ENCODE peak calls at places on chromosomes 13 and 19, in seven cellular contexts. One of them, this sample, is unnamed.

GRCh38 chr13:28301839-28302238 is 163.5 kb downstream of the PAN3 start:
- DNase-seq in transverse colon: no peak
- DNase-seq in lung: no peak
- DNase-seq in kidney: no peak
- DNase-seq in esophagus squamous epithelium: no peak
- DNase-seq in psoas muscle: no peak
- DNase-seq in heart left ventricle: no peak
- DNase-seq in this sample: no peak

GRCh38 chr19:35167251-35168119 is 12.9 kb downstream of the FXYD5 start:
- DNase-seq in transverse colon: no peak
- DNase-seq in lung: no peak
- DNase-seq in kidney: no peak
- DNase-seq in esophagus squamous epithelium: no peak
- DNase-seq in psoas muscle: no peak
- DNase-seq in heart left ventricle: no peak
- DNase-seq in this sample: no peak

GRCh38 chr19:588758-589692 is 656 bp upstream of the HCN2 start:
- DNase-seq in transverse colon: no peak
- DNase-seq in lung: no peak
- DNase-seq in kidney: no peak
- DNase-seq in esophagus squamous epithelium: no peak
- DNase-seq in psoas muscle: no peak
- DNase-seq in heart left ventricle: no peak
- DNase-seq in this sample: peak; percentile 75

GRCh38 chr19:44608391-44608821 is 5.0 kb upstream of the IGSF23 start:
- DNase-seq in transverse colon: no peak
- DNase-seq in lung: no peak
- DNase-seq in kidney: no peak
- DNase-seq in esophagus squamous epithelium: no peak
- DNase-seq in psoas muscle: no peak
- DNase-seq in heart left ventricle: no peak
- DNase-seq in this sample: no peak

GRCh38 chr19:47200530-47200929 is 30.5 kb downstream of the BBC3 start:
- DNase-seq in transverse colon: no peak
- DNase-seq in lung: no peak
- DNase-seq in kidney: no peak
- DNase-seq in esophagus squamous epithelium: no peak
- DNase-seq in psoas muscle: no peak
- DNase-seq in heart left ventricle: no peak
- DNase-seq in this sample: no peak

GRCh38 chr13:73984949-73985691 is 149.1 kb downstream of the KLF12 start:
- DNase-seq in transverse colon: no peak
- DNase-seq in lung: peak; percentile 34
- DNase-seq in kidney: no peak
- DNase-seq in esophagus squamous epithelium: no peak
- DNase-seq in psoas muscle: no peak
- DNase-seq in heart left ventricle: peak; percentile 59
- DNase-seq in this sample: no peak

GRCh38 chr13:110726726-110727125 is 13.2 kb downstream of the ING1 start:
- DNase-seq in transverse colon: peak; percentile 34
- DNase-seq in lung: no peak
- DNase-seq in kidney: no peak
- DNase-seq in esophagus squamous epithelium: no peak
- DNase-seq in psoas muscle: no peak
- DNase-seq in heart left ventricle: no peak
- DNase-seq in this sample: no peak

GRCh38 chr13:47332149-47332548 is 435.3 kb upstream of the HTR2A start:
- DNase-seq in transverse colon: no peak
- DNase-seq in lung: no peak
- DNase-seq in kidney: no peak
- DNase-seq in esophagus squamous epithelium: no peak
- DNase-seq in psoas muscle: no peak
- DNase-seq in heart left ventricle: no peak
- DNase-seq in this sample: no peak

GRCh38 chr13:65725001-65725400 is 1505.1 kb downstream of the PCDH9 start:
- DNase-seq in transverse colon: no peak
- DNase-seq in lung: no peak
- DNase-seq in kidney: no peak
- DNase-seq in esophagus squamous epithelium: no peak
- DNase-seq in psoas muscle: no peak
- DNase-seq in heart left ventricle: no peak
- DNase-seq in this sample: no peak

GRCh38 chr13:85896516-85897450 is 97.6 kb upstream of the SLITRK6 start:
- DNase-seq in transverse colon: no peak
- DNase-seq in lung: no peak
- DNase-seq in kidney: no peak
- DNase-seq in esophagus squamous epithelium: no peak
- DNase-seq in psoas muscle: no peak
- DNase-seq in heart left ventricle: no peak
- DNase-seq in this sample: no peak

GRCh38 chr19:4774136-4774535 is 17.4 kb upstream of the FEM1A start:
- DNase-seq in transverse colon: no peak
- DNase-seq in lung: no peak
- DNase-seq in kidney: no peak
- DNase-seq in esophagus squamous epithelium: no peak
- DNase-seq in psoas muscle: peak; percentile 14
- DNase-seq in heart left ventricle: no peak
- DNase-seq in this sample: no peak

GRCh38 chr19:51094696-51095279 is 12.1 kb upstream of the KLK14 start:
- DNase-seq in transverse colon: no peak
- DNase-seq in lung: no peak
- DNase-seq in kidney: peak; percentile 43
- DNase-seq in esophagus squamous epithelium: no peak
- DNase-seq in psoas muscle: no peak
- DNase-seq in heart left ventricle: peak; percentile 43
- DNase-seq in this sample: peak; percentile 44

GRCh38 chr19:4987692-4988370 is 18.9 kb downstream of the KDM4B start:
- DNase-seq in transverse colon: no peak
- DNase-seq in lung: no peak
- DNase-seq in kidney: no peak
- DNase-seq in esophagus squamous epithelium: no peak
- DNase-seq in psoas muscle: peak; percentile 51
- DNase-seq in heart left ventricle: no peak
- DNase-seq in this sample: no peak

GRCh38 chr13:97921146-97921776 is 32.2 kb upstream of the IPO5 start:
- DNase-seq in transverse colon: no peak
- DNase-seq in lung: no peak
- DNase-seq in kidney: no peak
- DNase-seq in esophagus squamous epithelium: no peak
- DNase-seq in psoas muscle: no peak
- DNase-seq in heart left ventricle: no peak
- DNase-seq in this sample: no peak

GRCh38 chr13:65054277-65054676 is 2175.9 kb downstream of the PCDH9 start:
- DNase-seq in transverse colon: no peak
- DNase-seq in lung: no peak
- DNase-seq in kidney: no peak
- DNase-seq in esophagus squamous epithelium: no peak
- DNase-seq in psoas muscle: no peak
- DNase-seq in heart left ventricle: no peak
- DNase-seq in this sample: no peak

GRCh38 chr19:38055040-38055439 is 148.0 kb downstream of the SIPA1L3 start:
- DNase-seq in transverse colon: no peak
- DNase-seq in lung: no peak
- DNase-seq in kidney: no peak
- DNase-seq in esophagus squamous epithelium: no peak
- DNase-seq in psoas muscle: no peak
- DNase-seq in heart left ventricle: no peak
- DNase-seq in this sample: peak; percentile 84

GRCh38 chr13:75685239-75685697 is 49.1 kb downstream of the LMO7 start:
- DNase-seq in transverse colon: no peak
- DNase-seq in lung: no peak
- DNase-seq in kidney: no peak
- DNase-seq in esophagus squamous epithelium: no peak
- DNase-seq in psoas muscle: no peak
- DNase-seq in heart left ventricle: no peak
- DNase-seq in this sample: no peak

GRCh38 chr19:6464070-6464873 is at the start of gene CRB3:
- DNase-seq in transverse colon: peak; percentile 97
- DNase-seq in lung: peak; percentile 93
- DNase-seq in kidney: peak; percentile 96
- DNase-seq in esophagus squamous epithelium: no peak
- DNase-seq in psoas muscle: no peak
- DNase-seq in heart left ventricle: no peak
- DNase-seq in this sample: no peak

GRCh38 chr19:54921082-54921481 is 15.1 kb downstream of the NCR1 start:
- DNase-seq in transverse colon: no peak
- DNase-seq in lung: no peak
- DNase-seq in kidney: no peak
- DNase-seq in esophagus squamous epithelium: no peak
- DNase-seq in psoas muscle: no peak
- DNase-seq in heart left ventricle: no peak
- DNase-seq in this sample: no peak

GRCh38 chr13:29564828-29565227 is 30.7 kb downstream of the SLC7A1 start:
- DNase-seq in transverse colon: no peak
- DNase-seq in lung: no peak
- DNase-seq in kidney: no peak
- DNase-seq in esophagus squamous epithelium: no peak
- DNase-seq in psoas muscle: no peak
- DNase-seq in heart left ventricle: no peak
- DNase-seq in this sample: no peak

GRCh38 chr19:58356971-58357797 is 3.9 kb upstream of the A1BG start:
- DNase-seq in transverse colon: no peak
- DNase-seq in lung: no peak
- DNase-seq in kidney: peak; percentile 75
- DNase-seq in esophagus squamous epithelium: no peak
- DNase-seq in psoas muscle: no peak
- DNase-seq in heart left ventricle: no peak
- DNase-seq in this sample: no peak

GRCh38 chr19:38061294-38061693 is 154.3 kb downstream of the SIPA1L3 start:
- DNase-seq in transverse colon: no peak
- DNase-seq in lung: no peak
- DNase-seq in kidney: no peak
- DNase-seq in esophagus squamous epithelium: no peak
- DNase-seq in psoas muscle: no peak
- DNase-seq in heart left ventricle: no peak
- DNase-seq in this sample: no peak

GRCh38 chr13:100983111-100983510 is 308.5 kb upstream of the TMTC4 start:
- DNase-seq in transverse colon: no peak
- DNase-seq in lung: no peak
- DNase-seq in kidney: no peak
- DNase-seq in esophagus squamous epithelium: no peak
- DNase-seq in psoas muscle: no peak
- DNase-seq in heart left ventricle: no peak
- DNase-seq in this sample: no peak

GRCh38 chr13:102642475-102642874 is 45.7 kb downstream of the TPP2 start:
- DNase-seq in transverse colon: peak; percentile 61
- DNase-seq in lung: peak; percentile 46
- DNase-seq in kidney: peak; percentile 70
- DNase-seq in esophagus squamous epithelium: no peak
- DNase-seq in psoas muscle: peak; percentile 87
- DNase-seq in heart left ventricle: peak; percentile 76
- DNase-seq in this sample: peak; percentile 33

GRCh38 chr19:2512523-2513431 is 36.9 kb downstream of the GADD45B start:
- DNase-seq in transverse colon: no peak
- DNase-seq in lung: no peak
- DNase-seq in kidney: no peak
- DNase-seq in esophagus squamous epithelium: no peak
- DNase-seq in psoas muscle: no peak
- DNase-seq in heart left ventricle: peak; percentile 9
- DNase-seq in this sample: no peak

GRCh38 chr19:3275068-3275582 is 50.7 kb downstream of the CELF5 start:
- DNase-seq in transverse colon: no peak
- DNase-seq in lung: no peak
- DNase-seq in kidney: no peak
- DNase-seq in esophagus squamous epithelium: no peak
- DNase-seq in psoas muscle: no peak
- DNase-seq in heart left ventricle: no peak
- DNase-seq in this sample: peak; percentile 72

GRCh38 chr13:110416131-110416584 is 109.1 kb downstream of the COL4A2 start:
- DNase-seq in transverse colon: no peak
- DNase-seq in lung: no peak
- DNase-seq in kidney: no peak
- DNase-seq in esophagus squamous epithelium: no peak
- DNase-seq in psoas muscle: no peak
- DNase-seq in heart left ventricle: no peak
- DNase-seq in this sample: no peak

DNA sequence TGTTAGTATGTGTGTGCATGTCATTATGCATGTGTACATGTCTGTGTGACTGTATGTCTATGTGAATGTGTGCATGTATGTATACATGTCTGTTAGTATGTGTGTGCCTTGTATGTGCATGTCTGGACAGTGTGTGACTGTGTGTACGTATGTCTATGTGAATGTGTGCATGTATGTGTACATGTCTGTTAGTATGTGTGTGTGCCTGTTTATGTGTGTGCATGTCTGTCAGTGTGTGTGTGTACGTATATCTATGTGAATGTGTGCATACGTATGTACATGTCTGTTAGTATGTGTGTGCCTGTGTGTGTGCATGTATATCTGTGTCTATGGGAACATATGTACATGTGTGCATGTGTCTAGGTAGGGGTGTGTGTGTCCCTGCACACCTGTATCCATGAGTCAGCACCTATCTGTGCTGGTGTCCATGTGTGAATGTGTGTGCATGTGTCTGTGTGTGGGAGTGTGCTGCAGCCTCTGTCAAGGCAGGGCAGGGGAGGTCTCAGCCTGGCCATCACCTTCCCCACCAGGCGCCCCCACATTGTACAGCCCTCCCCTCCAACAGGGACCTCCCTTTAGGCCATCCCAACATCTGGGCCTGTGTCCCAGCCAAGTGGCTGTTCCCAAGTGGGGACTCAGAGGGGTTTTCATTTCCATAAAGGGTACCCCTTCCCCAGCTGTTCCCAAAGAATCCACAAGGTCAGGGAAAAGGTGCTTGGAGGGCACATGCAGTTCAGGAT is 4.4 kb downstream of the GAS6 start:
- DNase-seq in transverse colon: no peak
- DNase-seq in lung: no peak
- DNase-seq in kidney: peak; percentile 32
- DNase-seq in esophagus squamous epithelium: no peak
- DNase-seq in psoas muscle: no peak
- DNase-seq in heart left ventricle: no peak
- DNase-seq in this sample: no peak
- H3K4me3 ChIP-seq in transverse colon: no peak overlapping the region
- H3K4me3 ChIP-seq in lung: no peak overlapping the region
- H3K4me3 ChIP-seq in kidney: no peak overlapping the region
- H3K4me3 ChIP-seq in esophagus squamous epithelium: no peak overlapping the region
- H3K4me3 ChIP-seq in psoas muscle: no peak overlapping the region
- H3K4me3 ChIP-seq in heart left ventricle: no peak overlapping the region
- H3K4me3 ChIP-seq in this sample: no peak overlapping the region

GRCh38 chr13:24225930-24226329 is 65.4 kb downstream of the SPATA13 start:
- DNase-seq in transverse colon: no peak
- DNase-seq in lung: no peak
- DNase-seq in kidney: no peak
- DNase-seq in esophagus squamous epithelium: no peak
- DNase-seq in psoas muscle: no peak
- DNase-seq in heart left ventricle: no peak
- DNase-seq in this sample: no peak
- TF ChIP-seq CTCF in transverse colon: no peak
- TF ChIP-seq CTCF in lung: no peak
- TF ChIP-seq CTCF in kidney: no peak
- TF ChIP-seq CTCF in esophagus squamous epithelium: no peak
- TF ChIP-seq CTCF in psoas muscle: no peak
- TF ChIP-seq CTCF in heart left ventricle: no peak
- TF ChIP-seq CTCF in this sample: no peak

GRCh38 chr19:42028304-42029216 is 34.5 kb upstream of the ATP1A3 start:
- DNase-seq in transverse colon: no peak
- DNase-seq in lung: no peak
- DNase-seq in kidney: no peak
- DNase-seq in esophagus squamous epithelium: no peak
- DNase-seq in psoas muscle: peak; percentile 12
- DNase-seq in heart left ventricle: peak; percentile 5
- DNase-seq in this sample: peak; percentile 67
- H3K27ac ChIP-seq in transverse colon: no peak overlapping the region
- H3K27ac ChIP-seq in lung: no peak overlapping the region
- H3K27ac ChIP-seq in kidney: no peak overlapping the region
- H3K27ac ChIP-seq in esophagus squamous epithelium: no peak overlapping the region
- H3K27ac ChIP-seq in psoas muscle: no peak overlapping the region
- H3K27ac ChIP-seq in heart left ventricle: no peak overlapping the region
- H3K27ac ChIP-seq in this sample: no peak overlapping the region

GRCh38 chr19:19171821-19172532 is 1.9 kb upstream of the MEF2B start:
- DNase-seq in transverse colon: no peak
- DNase-seq in lung: no peak
- DNase-seq in kidney: no peak
- DNase-seq in esophagus squamous epithelium: no peak
- DNase-seq in psoas muscle: peak; percentile 83
- DNase-seq in heart left ventricle: no peak
- DNase-seq in this sample: no peak
- H3K4me3 ChIP-seq in transverse colon: no peak overlapping the region
- H3K4me3 ChIP-seq in lung: no peak overlapping the region
- H3K4me3 ChIP-seq in kidney: no peak overlapping the region
- H3K4me3 ChIP-seq in esophagus squamous epithelium: no peak overlapping the region
- H3K4me3 ChIP-seq in psoas muscle: peak overlapping the region; percentile 4
- H3K4me3 ChIP-seq in heart left ventricle: no peak overlapping the region
- H3K4me3 ChIP-seq in this sample: no peak overlapping the region

This sample was measured in WERI-Rb-1.